ENCODE peak calls at places on chromosomes 12 and 14, in five cellular contexts. K, U, H, V and S are unnamed samples.
A peak's percentile ranks its signal among the peaks of the same experiment; 100 is the strongest.

GRCh38 chr14:87632796-87633195 is 360.2 kb downstream of the GALC start:
- DNase-seq in K (no peak), U (no peak), H (no peak), V (no peak), S (no peak)

GRCh38 chr12:54439521-54440255 is 20.6 kb upstream of the ITGA5 start:
- DNase-seq in K (peak; percentile 65), U (no peak), H (peak; percentile 14), V (peak; percentile 40), S (peak; percentile 55)

GRCh38 chr12:132558861-132559623 is 51.3 kb downstream of the LRCOL1 start:
- DNase-seq in K (no peak), U (no peak), H (no peak), V (no peak), S (no peak)

GRCh38 chr12:82299617-82300016 is 58.6 kb downstream of the CCDC59 start:
- DNase-seq in K (no peak), U (no peak), H (no peak), V (no peak), S (no peak)

GRCh38 chr12:48002773-48003218 is 1.5 kb downstream of the COL2A1 start:
- DNase-seq in K (no peak), U (no peak), H (peak; percentile 43), V (no peak), S (no peak)

GRCh38 chr12:26769611-26770010 is 63.4 kb downstream of the ITPR2 start:
- DNase-seq in K (no peak), U (no peak), H (no peak), V (no peak), S (no peak)

GRCh38 chr12:75798527-75798926 is 233.0 kb downstream of the PHLDA1 start:
- DNase-seq in K (no peak), U (no peak), H (no peak), V (no peak), S (peak; percentile 36)

GRCh38 chr12:108173160-108173559 is 44.1 kb downstream of the WSCD2 start:
- DNase-seq in K (no peak), U (no peak), H (no peak), V (no peak), S (no peak)

GRCh38 chr12:85157023-85157626 is 121.0 kb downstream of the LRRIQ1 start:
- DNase-seq in K (no peak), U (no peak), H (no peak), V (no peak), S (no peak)

GRCh38 chr12:114936148-114937099 is 252.4 kb upstream of the TBX3 start:
- DNase-seq in K (no peak), U (no peak), H (no peak), V (no peak), S (no peak)

GRCh38 chr14:64688801-64689200 is 15.4 kb upstream of the PLEKHG3 start:
- DNase-seq in K (no peak), U (no peak), H (no peak), V (no peak), S (no peak)

GRCh38 chr14:20998674-20999366 is at the start of gene SLC39A2:
- DNase-seq in K (no peak), U (peak; percentile 64), H (no peak), V (no peak), S (peak; percentile 64)

GRCh38 chr14:50067723-50068495 is 48.5 kb downstream of the VCPKMT start:
- DNase-seq in K (no peak), U (peak; percentile 64), H (no peak), V (no peak), S (peak; percentile 80)

GRCh38 chr12:109828754-109829511 is 4.3 kb downstream of the TRPV4 start:
- DNase-seq in K (no peak), U (no peak), H (no peak), V (no peak), S (no peak)

GRCh38 chr12:10722502-10722904 is 620 bp downstream of the YBX3 start:
- DNase-seq in K (peak; percentile 85), U (peak; percentile 35), H (no peak), V (no peak), S (peak; percentile 65)

GRCh38 chr14:103123634-103124500 is 606 bp downstream of the TNFAIP2 start:
- DNase-seq in K (no peak), U (no peak), H (no peak), V (no peak), S (peak; percentile 76)

GRCh38 chr12:117733292-117733805 is 235.4 kb downstream of the KSR2 start:
- DNase-seq in K (no peak), U (no peak), H (no peak), V (no peak), S (no peak)